ENCODE peak calls at places on chromosomes 5 and 9, in ten cellular contexts. L is chondrocyte; W is Peyer's patch; V is CD8-positive, alpha-beta T cell; R is body of pancreas; G is suprapubic skin; O is hepatocyte; B is dorsolateral prefrontal cortex; N is AG10803; J is gastrocnemius medialis. C is an unnamed sample.

GRCh38 chr5:136132087-136132486 is 558 bp upstream of the SMAD5 start:
- DNase-seq in L (no peak), W (peak), V (no peak), R (no peak), G (no peak), O (peak), B (no peak), N (peak), J (peak), C (no peak)

GRCh38 chr5:159951387-159951786 is 35.1 kb downstream of the ADRA1B start:
- DNase-seq in L (no peak), W (no peak), V (no peak), R (no peak), G (no peak), O (no peak), B (no peak), N (no peak), J (no peak), C (no peak)

GRCh38 chr5:140673187-140673976 is at the start of gene DND1:
- DNase-seq in L (no peak), W (no peak), V (no peak), R (no peak), G (no peak), O (no peak), B (no peak), N (no peak), J (no peak), C (no peak)

GRCh38 chr5:175195698-175196656 is 248.0 kb downstream of the DRD1 start:
- DNase-seq in L (no peak), W (no peak), V (no peak), R (no peak), G (no peak), O (peak), B (no peak), N (peak), J (no peak), C (no peak)

GRCh38 chr5:83802686-83803085 is 82.0 kb upstream of the HAPLN1 start:
- DNase-seq in L (no peak), W (no peak), V (no peak), R (no peak), G (no peak), O (no peak), B (no peak), N (peak), J (no peak), C (no peak)

GRCh38 chr9:72140582-72140981 is 8.7 kb upstream of the GDA start:
- DNase-seq in L (no peak), W (no peak), V (no peak), R (no peak), G (no peak), O (no peak), B (no peak), N (no peak), J (no peak), C (no peak)

GRCh38 chr5:128536861-128537305 is 1.2 kb downstream of the FBN2 start:
- DNase-seq in L (peak), W (no peak), V (no peak), R (no peak), G (no peak), O (peak), B (no peak), N (no peak), J (no peak), C (no peak)

GRCh38 chr5:164224772-164225171 is 719.4 kb downstream of the MAT2B start:
- DNase-seq in L (peak), W (no peak), V (no peak), R (no peak), G (no peak), O (no peak), B (no peak), N (no peak), J (no peak), C (no peak)

GRCh38 chr5:163578652-163579051 is 73.2 kb downstream of the MAT2B start:
- DNase-seq in L (no peak), W (no peak), V (no peak), R (no peak), G (no peak), O (no peak), B (no peak), N (no peak), J (no peak), C (no peak)

GRCh38 chr9:94912700-94913249 is 186.3 kb downstream of the AOPEP start:
- DNase-seq in L (no peak), W (no peak), V (no peak), R (peak), G (no peak), O (no peak), B (no peak), N (peak), J (no peak), C (peak)

GRCh38 chr5:927172-928015 is 34.7 kb downstream of the TRIP13 start:
- DNase-seq in L (no peak), W (no peak), V (no peak), R (no peak), G (peak), O (no peak), B (no peak), N (no peak), J (no peak), C (peak)

GRCh38 chr9:110029422-110029814 is 178.5 kb downstream of the C9orf152 start:
- DNase-seq in L (no peak), W (no peak), V (no peak), R (peak), G (no peak), O (peak), B (no peak), N (peak), J (no peak), C (no peak)

GRCh38 chr5:139065296-139065695 is 132.9 kb downstream of the SIL1 start:
- DNase-seq in L (no peak), W (no peak), V (no peak), R (no peak), G (no peak), O (no peak), B (no peak), N (no peak), J (no peak), C (no peak)

GRCh38 chr9:69395718-69396117 is 70.7 kb downstream of the ENTREP1 start:
- DNase-seq in L (no peak), W (no peak), V (no peak), R (no peak), G (no peak), O (no peak), B (no peak), N (no peak), J (no peak), C (no peak)

GRCh38 chr9:130262061-130262745 is 3.4 kb upstream of the HMCN2 start:
- DNase-seq in L (peak), W (no peak), V (no peak), R (no peak), G (peak), O (no peak), B (no peak), N (no peak), J (no peak), C (no peak)

GRCh38 chr9:38144421-38144820 is 75.4 kb upstream of the SHB start:
- DNase-seq in L (no peak), W (no peak), V (no peak), R (no peak), G (no peak), O (no peak), B (no peak), N (peak), J (no peak), C (no peak)

GRCh38 chr5:63213256-63213655 is 634.6 kb downstream of the LRRC70 start:
- DNase-seq in L (no peak), W (no peak), V (no peak), R (no peak), G (no peak), O (no peak), B (no peak), N (no peak), J (no peak), C (no peak)

GRCh38 chr9:77521091-77521490 is 127.0 kb downstream of the GNA14 start:
- DNase-seq in L (no peak), W (no peak), V (no peak), R (peak), G (no peak), O (no peak), B (no peak), N (no peak), J (no peak), C (no peak)

GRCh38 chr9:105359899-105360298 is 87.9 kb upstream of the FSD1L start:
- DNase-seq in L (no peak), W (no peak), V (no peak), R (no peak), G (no peak), O (no peak), B (no peak), N (peak), J (no peak), C (no peak)

GRCh38 chr5:127911619-127912018 is 171.9 kb upstream of the SLC12A2 start:
- DNase-seq in L (no peak), W (no peak), V (no peak), R (no peak), G (no peak), O (no peak), B (no peak), N (no peak), J (no peak), C (no peak)

GRCh38 chr9:87586731-87587355 is 89.2 kb downstream of the DAPK1 start:
- DNase-seq in L (no peak), W (no peak), V (no peak), R (no peak), G (no peak), O (no peak), B (no peak), N (no peak), J (no peak), C (no peak)

GRCh38 chr5:141638771-141639170 is 2.0 kb downstream of the RELL2 start:
- DNase-seq in L (no peak), W (no peak), V (no peak), R (no peak), G (no peak), O (no peak), B (no peak), N (no peak), J (no peak), C (no peak)

GRCh38 chr5:115946655-115947054 is 15.6 kb upstream of the LVRN start:
- DNase-seq in L (no peak), W (no peak), V (no peak), R (no peak), G (no peak), O (no peak), B (no peak), N (peak), J (no peak), C (no peak)

GRCh38 chr9:132946216-132946615 is 1.8 kb upstream of the TSC1 start:
- DNase-seq in L (no peak), W (no peak), V (no peak), R (no peak), G (no peak), O (no peak), B (no peak), N (no peak), J (no peak), C (no peak)

GRCh38 chr9:33101104-33101951 is 24.9 kb upstream of the SMU1 start:
- DNase-seq in L (no peak), W (no peak), V (no peak), R (no peak), G (no peak), O (no peak), B (no peak), N (peak), J (peak), C (no peak)

DNA sequence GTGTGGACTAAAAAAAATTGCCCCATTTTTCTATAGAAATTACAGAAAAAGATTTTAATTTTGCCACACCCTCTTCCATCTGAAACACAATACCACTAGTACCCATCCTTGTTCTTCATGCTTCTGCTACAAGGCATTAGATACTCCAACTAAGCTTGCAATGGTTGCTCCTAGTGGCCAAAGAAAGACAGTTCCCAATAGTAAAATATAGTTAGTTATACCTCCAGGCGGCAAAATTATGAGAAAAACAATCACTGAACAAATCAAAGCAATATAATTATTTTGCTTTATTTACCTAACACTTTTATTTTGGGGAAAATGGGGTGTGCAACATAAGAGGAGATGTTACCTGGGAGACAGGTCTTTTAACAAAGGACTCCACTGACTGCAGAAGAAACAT is 101.2 kb downstream of the RAPGEF6 start:
- DNase-seq in L (no peak), W (no peak), V (no peak), R (no peak), G (no peak), O (no peak), B (no peak), N (no peak), J (no peak), C (no peak)
- TF ChIP-seq CTCF in L (peak), W (no peak), V (no peak), R (no peak), G (no peak), O (no peak), B (no peak), N (no peak), J (no peak), C (peak)

DNA sequence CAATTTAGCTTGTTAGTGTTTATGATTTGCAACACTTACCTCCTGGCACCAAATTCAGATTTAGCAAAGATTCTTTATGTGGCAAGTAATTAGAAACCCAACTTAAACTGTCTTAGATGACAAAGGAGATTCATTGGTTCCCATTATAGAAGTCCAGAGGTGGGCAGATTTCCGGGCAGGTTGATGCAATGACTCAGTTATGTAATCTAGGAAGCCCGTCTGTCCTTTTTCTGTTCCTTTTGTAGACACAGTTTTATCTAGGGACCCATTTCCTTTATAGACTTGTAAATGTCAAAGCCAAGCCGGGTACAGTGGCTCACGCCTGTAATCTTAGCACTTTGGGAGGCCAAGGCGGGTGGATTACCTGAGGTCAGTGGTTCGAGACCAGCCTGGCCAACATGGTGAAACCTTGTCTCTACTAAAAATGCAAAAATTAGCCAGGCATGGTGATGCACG is 20.3 kb upstream of the ANKRD33B start:
- DNase-seq in L (peak), W (no peak), V (no peak), R (no peak), G (no peak), O (no peak), B (no peak), N (no peak), J (no peak), C (no peak)
- TF ChIP-seq CTCF in L (no peak), W (no peak), V (no peak), R (no peak), G (no peak), O (no peak), B (no peak), N (no peak), J (no peak), C (no peak)

GRCh38 chr5:81208904-81209303 is 24.2 kb upstream of the CKMT2 start:
- DNase-seq in L (no peak), W (no peak), V (no peak), R (no peak), G (no peak), O (no peak), B (no peak), N (no peak), J (no peak), C (no peak)

GRCh38 chr5:81204205-81204604 is 28.9 kb upstream of the CKMT2 start:
- DNase-seq in L (no peak), W (no peak), V (no peak), R (no peak), G (no peak), O (no peak), B (no peak), N (no peak), J (no peak), C (no peak)

GRCh38 chr5:81205058-81205457 is 28.1 kb upstream of the CKMT2 start:
- DNase-seq in L (no peak), W (no peak), V (no peak), R (no peak), G (no peak), O (no peak), B (no peak), N (no peak), J (no peak), C (no peak)

GRCh38 chr5:81209386-81209785 is 23.7 kb upstream of the CKMT2 start:
- DNase-seq in L (no peak), W (no peak), V (no peak), R (no peak), G (no peak), O (no peak), B (no peak), N (no peak), J (no peak), C (no peak)

DNA sequence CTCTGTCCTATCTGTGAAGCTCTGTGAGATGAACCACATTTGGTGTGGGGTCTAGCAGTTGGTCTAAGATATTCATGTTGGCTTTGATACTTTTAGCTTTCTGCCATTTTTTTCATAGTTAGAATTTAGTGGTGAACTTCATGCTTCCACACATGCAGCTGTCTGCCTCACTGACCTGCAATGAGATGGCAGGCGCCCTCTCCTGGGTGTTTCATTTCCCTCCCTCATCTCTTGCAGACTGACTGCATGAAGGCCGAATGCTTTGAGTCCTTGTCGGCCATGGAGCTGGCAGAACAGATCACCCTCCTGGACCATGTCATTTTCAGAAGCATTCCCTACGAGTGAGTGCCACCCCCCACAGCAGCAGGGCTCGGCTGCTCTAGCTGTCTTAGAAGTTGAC is 26.1 kb upstream of the CKMT2 start:
- DNase-seq in L (no peak), W (no peak), V (no peak), R (no peak), G (no peak), O (peak), B (no peak), N (peak), J (no peak), C (no peak)
- TF ChIP-seq CTCF in L (peak), W (no peak), V (no peak), R (no peak), G (no peak), O (peak), B (no peak), N (peak), J (no peak), C (peak)

DNA sequence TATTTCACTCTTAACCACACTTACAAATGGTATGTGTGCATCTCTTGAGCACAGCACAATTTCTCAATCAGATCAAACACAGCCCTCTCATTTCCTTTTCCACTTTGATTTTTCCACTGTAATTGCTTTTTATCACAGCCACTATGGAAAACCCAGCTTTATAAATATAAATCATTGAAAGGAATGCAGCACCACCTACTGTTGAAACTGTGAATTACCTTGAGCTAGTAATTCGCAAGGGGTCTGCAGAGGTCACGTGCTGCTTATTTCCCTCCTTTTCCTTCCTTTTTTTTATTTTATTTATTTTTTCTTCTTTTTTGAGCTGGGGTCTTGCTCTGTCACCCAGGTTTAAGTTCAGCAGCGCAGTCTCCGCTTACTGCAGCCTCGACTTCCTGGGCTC is 76.9 kb downstream of the CDH6 start:
- DNase-seq in L (no peak), W (no peak), V (no peak), R (no peak), G (no peak), O (peak), B (no peak), N (no peak), J (no peak), C (no peak)
- TF ChIP-seq CTCF in L (peak), W (no peak), V (no peak), R (peak), G (no peak), O (peak), B (peak), N (peak), J (no peak), C (peak)

GRCh38 chr5:121138952-121139351 is 674.9 kb downstream of the PRR16 start:
- DNase-seq in L (no peak), W (no peak), V (no peak), R (no peak), G (no peak), O (no peak), B (no peak), N (no peak), J (no peak), C (no peak)

GRCh38 chr5:121144764-121145163 is 680.7 kb downstream of the PRR16 start:
- DNase-seq in L (no peak), W (no peak), V (no peak), R (no peak), G (no peak), O (no peak), B (no peak), N (peak), J (no peak), C (no peak)
- TF ChIP-seq CTCF in L (no peak), W (no peak), V (no peak), R (no peak), G (no peak), O (no peak), B (no peak), N (no peak), J (no peak), C (no peak)

DNA sequence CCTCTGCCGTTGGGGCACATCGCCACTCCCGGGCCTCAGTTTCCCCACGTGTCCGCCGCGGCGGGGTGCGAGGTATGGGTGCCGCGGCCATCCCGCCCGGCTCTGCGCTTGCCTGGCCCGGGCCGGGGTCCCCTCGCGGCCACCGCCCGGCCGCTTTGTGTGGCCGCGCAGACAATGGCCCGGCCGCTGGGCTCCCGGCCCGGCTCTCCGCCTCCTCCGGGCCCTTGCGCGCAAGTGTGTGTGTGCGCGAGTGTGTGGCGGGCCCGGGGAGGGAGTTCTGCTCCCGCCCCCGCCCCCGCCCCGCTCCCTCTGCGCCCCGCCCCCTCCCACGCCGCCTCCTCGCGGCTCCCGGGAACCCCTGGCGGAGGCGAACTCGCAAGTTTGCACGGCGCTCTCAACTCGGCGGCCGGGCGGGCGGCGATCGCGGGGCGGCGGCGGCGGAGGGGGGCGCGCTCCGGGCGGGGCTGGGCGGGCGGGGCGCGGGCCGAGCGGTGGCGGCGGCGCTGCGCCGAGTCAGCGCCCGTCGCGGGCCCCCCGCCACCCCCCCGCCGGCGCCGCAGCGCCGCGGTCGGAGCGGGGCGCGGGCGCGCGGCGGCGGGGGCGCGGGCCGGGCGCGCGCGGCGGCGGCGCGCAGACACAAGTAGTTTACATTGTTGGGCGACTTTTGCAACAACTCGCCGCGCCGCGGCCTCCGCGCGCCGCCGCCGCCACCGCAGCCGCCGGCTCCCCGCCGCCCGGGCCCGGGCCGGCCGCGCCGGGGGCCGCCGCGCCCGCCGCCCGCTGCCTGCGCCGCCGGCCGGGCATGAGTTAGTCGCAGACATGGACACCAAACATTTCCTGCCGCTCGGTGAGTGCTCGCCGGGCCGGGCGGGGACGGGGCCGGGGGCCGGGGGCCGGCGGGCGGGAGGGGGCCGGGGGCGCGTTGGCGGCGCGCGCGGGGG is at the start of gene RXRA:
- DNase-seq in L (no peak), W (peak), V (peak), R (peak), G (peak), O (peak), B (no peak), N (peak), J (peak), C (peak)
- TF ChIP-seq CTCF in L (peak), W (no peak), V (no peak), R (no peak), G (no peak), O (peak), B (no peak), N (peak), J (no peak), C (peak)